ENCODE peak calls at places on chromosome 7, in seven cellular contexts. O is mesenchymal stem cell, I is IMR-90, P is neural progenitor cell, K is tibial nerve, G is aorta, U is GM12878. Z is an unnamed sample.
A peak's percentile ranks its signal among the peaks of the same experiment; 100 is the strongest.

GRCh38 chr7:30987936-30988335 is 24.2 kb downstream of the GHRHR start:
- DNase-seq in O (no peak), I (no peak), P (no peak), K (no peak), G (no peak), U (no peak), Z (no peak)

GRCh38 chr7:12814797-12815196 is 127.4 kb downstream of the ARL4A start:
- DNase-seq in O (no peak), I (no peak), P (no peak), K (no peak), G (no peak), U (no peak), Z (no peak)

GRCh38 chr7:123190109-123190831 is 9.5 kb downstream of the SLC13A1 start:
- DNase-seq in O (no peak), I (no peak), P (no peak), K (no peak), G (no peak), U (peak; percentile 84), Z (no peak)

GRCh38 chr7:155508372-155509024 is 37.9 kb downstream of the CNPY1 start:
- DNase-seq in O (no peak), I (no peak), P (no peak), K (no peak), G (no peak), U (no peak), Z (no peak)

GRCh38 chr7:122887198-122887597 is 938 bp upstream of the CADPS2 start:
- DNase-seq in O (peak; percentile 85), I (peak; percentile 16), P (peak; percentile 84), K (peak; percentile 43), G (peak; percentile 69), U (no peak), Z (no peak)

GRCh38 chr7:32881074-32881982 is 10.2 kb downstream of the KBTBD2 start:
- DNase-seq in O (no peak), I (peak; percentile 36), P (no peak), K (no peak), G (no peak), U (no peak), Z (no peak)

GRCh38 chr7:37018954-37019353 is 294.7 kb upstream of the AOAH start:
- DNase-seq in O (no peak), I (no peak), P (no peak), K (no peak), G (no peak), U (peak; percentile 49), Z (no peak)

GRCh38 chr7:123522061-123522460 is 12.3 kb downstream of the IQUB start:
- DNase-seq in O (peak; percentile 46), I (no peak), P (no peak), K (no peak), G (no peak), U (no peak), Z (no peak)

GRCh38 chr7:101433688-101434087 is 71.0 kb downstream of the COL26A1 start:
- DNase-seq in O (no peak), I (no peak), P (no peak), K (no peak), G (no peak), U (no peak), Z (no peak)

GRCh38 chr7:105022458-105022857 is 8.5 kb downstream of the KMT2E start:
- DNase-seq in O (no peak), I (no peak), P (no peak), K (no peak), G (no peak), U (no peak), Z (no peak)

GRCh38 chr7:46253500-46253899 is 332.4 kb upstream of the IGFBP3 start:
- DNase-seq in O (no peak), I (no peak), P (no peak), K (no peak), G (no peak), U (no peak), Z (no peak)

GRCh38 chr7:157693071-157693520 is 356.3 kb downstream of the DNAJB6 start:
- DNase-seq in O (no peak), I (no peak), P (peak; percentile 72), K (peak; percentile 9), G (no peak), U (no peak), Z (no peak)

GRCh38 chr7:29866490-29866930 is 60.2 kb downstream of the WIPF3 start:
- DNase-seq in O (no peak), I (peak; percentile 6), P (no peak), K (peak; percentile 22), G (peak; percentile 84), U (no peak), Z (no peak)

GRCh38 chr7:137592232-137592896 is 248.8 kb upstream of the PTN start:
- DNase-seq in O (peak; percentile 85), I (peak; percentile 84), P (peak; percentile 83), K (no peak), G (no peak), U (no peak), Z (no peak)

GRCh38 chr7:158272091-158272490 is 315.5 kb downstream of the PTPRN2 start:
- DNase-seq in O (no peak), I (no peak), P (no peak), K (no peak), G (peak; percentile 17), U (no peak), Z (no peak)

GRCh38 chr7:37657798-37658197 is 25.8 kb upstream of the GPR141 start:
- DNase-seq in O (no peak), I (no peak), P (no peak), K (no peak), G (no peak), U (no peak), Z (no peak)

GRCh38 chr7:138992052-138992531 is 10.9 kb upstream of the KIAA1549 start:
- DNase-seq in O (no peak), I (peak; percentile 77), P (no peak), K (no peak), G (no peak), U (no peak), Z (no peak)

GRCh38 chr7:38855867-38856266 is 53.1 kb downstream of the VPS41 start:
- DNase-seq in O (peak; percentile 9), I (no peak), P (no peak), K (no peak), G (no peak), U (no peak), Z (no peak)

GRCh38 chr7:6227294-6227846 is 45.1 kb downstream of the CYTH3 start:
- DNase-seq in O (no peak), I (peak; percentile 51), P (no peak), K (no peak), G (no peak), U (no peak), Z (no peak)

GRCh38 chr7:17275749-17276671 is 22.4 kb upstream of the AHR start:
- DNase-seq in O (peak; percentile 78), I (peak; percentile 97), P (no peak), K (no peak), G (no peak), U (no peak), Z (no peak)

GRCh38 chr7:133009853-133010252 is 72.0 kb downstream of the CHCHD3 start:
- DNase-seq in O (peak; percentile 3), I (no peak), P (no peak), K (no peak), G (no peak), U (no peak), Z (no peak)
- H3K36me3 ChIP-seq in O (no peaks in the 10 kb centered on the region), I (no peaks in the 10 kb centered on the region), P (no peaks in the 10 kb centered on the region), K (no peaks in the 10 kb centered on the region), G (no peaks in the 10 kb centered on the region), U (no peaks in the 10 kb centered on the region), Z (no peaks in the 10 kb centered on the region)

DNA sequence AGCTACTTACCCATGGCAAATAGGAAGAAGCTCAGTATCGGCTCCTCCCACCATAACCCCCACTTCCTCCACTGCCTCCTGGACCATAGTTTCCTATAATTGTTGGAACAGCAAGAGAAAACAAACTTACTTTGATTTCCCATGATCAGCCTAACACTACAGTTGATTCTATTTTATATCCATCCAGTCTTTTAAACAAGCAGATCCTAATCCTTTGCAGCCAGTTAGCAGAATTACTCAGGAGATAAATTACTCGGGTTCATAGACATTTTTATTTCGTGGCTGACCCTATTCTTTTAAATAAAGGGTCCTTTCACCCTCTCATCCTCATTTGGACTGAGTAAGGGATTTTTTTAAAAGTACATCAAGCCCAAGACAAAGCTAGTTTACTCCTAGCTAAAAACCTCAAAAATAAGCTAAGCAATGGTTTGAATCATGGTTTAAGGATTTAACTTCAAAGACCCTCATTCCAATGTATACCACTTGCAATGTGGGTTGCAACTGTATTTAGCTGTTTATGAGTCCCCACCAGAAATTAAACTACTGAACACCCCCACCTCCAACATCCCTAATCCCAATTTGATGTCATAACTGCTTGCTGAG is 8.0 kb downstream of the HNRNPA2B1 start:
- DNase-seq in O (no peak), I (no peak), P (no peak), K (no peak), G (no peak), U (no peak), Z (no peak)
- H3K4me1 ChIP-seq in O (peaks cover 9% of the 10 kb centered on the region), I (peaks cover 5% of the 10 kb centered on the region), P (peaks cover 38% of the 10 kb centered on the region), K (peaks cover 49% of the 10 kb centered on the region), G (peaks cover 9% of the 10 kb centered on the region), U (peaks cover 29% of the 10 kb centered on the region), Z (peaks cover 94% of the 10 kb centered on the region)

GRCh38 chr7:2802504-2803341 is 41.4 kb downstream of the GNA12 start:
- DNase-seq in O (peak; percentile 83), I (peak; percentile 72), P (peak; percentile 50), K (no peak), G (no peak), U (no peak), Z (no peak)

GRCh38 chr7:2800220-2800922 is 43.7 kb downstream of the GNA12 start:
- DNase-seq in O (no peak), I (no peak), P (no peak), K (no peak), G (no peak), U (no peak), Z (no peak)

GRCh38 chr7:2799253-2799652 is 44.9 kb downstream of the GNA12 start:
- DNase-seq in O (no peak), I (no peak), P (no peak), K (no peak), G (no peak), U (no peak), Z (no peak)

GRCh38 chr7:2802082-2802481 is 42.0 kb downstream of the GNA12 start:
- DNase-seq in O (peak; percentile 62), I (peak; percentile 70), P (no peak), K (no peak), G (no peak), U (no peak), Z (no peak)

DNA sequence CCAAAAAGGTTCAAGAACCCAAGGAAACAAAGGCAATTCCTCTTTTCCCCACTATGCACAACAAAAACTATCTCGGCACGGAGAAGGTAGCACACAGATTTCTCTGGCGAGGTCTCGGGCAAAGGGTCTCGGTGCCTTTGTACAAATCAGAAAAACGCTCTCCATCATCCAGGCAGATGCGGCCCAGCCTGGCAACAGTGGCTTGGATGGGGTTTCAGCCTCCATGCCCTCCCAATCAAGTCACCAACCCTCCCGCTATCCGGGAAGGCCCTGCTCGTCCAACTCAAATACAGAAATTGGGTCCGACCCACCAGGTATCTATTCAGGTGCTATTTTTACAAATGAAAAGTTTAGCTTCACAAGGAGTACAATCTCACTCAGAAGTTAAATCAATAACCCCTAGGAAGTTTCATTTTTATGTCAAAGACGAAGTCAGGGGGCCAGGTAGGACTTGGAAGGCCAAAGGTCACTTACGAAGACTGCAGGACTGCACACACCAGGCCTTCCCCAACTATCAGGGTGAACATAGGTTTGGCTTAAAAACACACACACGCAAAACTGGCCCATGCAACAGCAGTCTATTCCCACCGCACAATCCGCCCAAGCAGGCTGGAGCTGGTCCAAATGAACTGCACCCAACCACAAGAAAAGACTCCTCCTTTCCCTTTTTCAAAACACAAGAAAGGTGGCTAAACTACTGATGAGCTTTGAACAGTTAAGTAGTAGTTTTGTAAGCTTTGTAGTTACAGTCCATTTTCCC is 43.0 kb downstream of the GNA12 start:
- DNase-seq in O (peak; percentile 57), I (peak; percentile 73), P (no peak), K (no peak), G (peak; percentile 72), U (no peak), Z (no peak)
- H3K27ac ChIP-seq in O (peak overlapping the region; percentile 88), I (peak overlapping the region; percentile 56), P (peak overlapping the region; percentile 7), K (no peak overlapping the region), G (no peak overlapping the region), U (no peak overlapping the region), Z (no peak overlapping the region)

GRCh38 chr7:144437370-144438191 is 34.1 kb upstream of the NOBOX start:
- DNase-seq in O (peak; percentile 64), I (peak; percentile 17), P (peak; percentile 60), K (no peak), G (peak; percentile 43), U (peak; percentile 11), Z (peak; percentile 22)
- H3K36me3 ChIP-seq in O (no peaks in the 10 kb centered on the region), I (no peaks in the 10 kb centered on the region), P (no peaks in the 10 kb centered on the region), K (no peaks in the 10 kb centered on the region), G (no peaks in the 10 kb centered on the region), U (no peaks in the 10 kb centered on the region), Z (no peaks in the 10 kb centered on the region)

Z was measured in CD4-positive, alpha-beta memory T cell.